ENCODE peak calls at places on chromosome 4, in nine cellular contexts. One of them, this sample, is unnamed.

GRCh38 chr4:118224239-118224829 is 128.5 kb downstream of the PRSS12 start:
- DNase-seq in K562: peak; percentile 20
- DNase-seq in CD4-positive, alpha-beta memory T cell: peak; percentile 4
- DNase-seq in A673: peak; percentile 78
- DNase-seq in IMR-90: peak; percentile 80
- DNase-seq in cardiac muscle cell: peak; percentile 74
- DNase-seq in ovary: no peak
- DNase-seq in esophagus squamous epithelium: no peak
- DNase-seq in astrocyte: peak; percentile 53
- DNase-seq in this sample: no peak

GRCh38 chr4:131302108-131302507 is 1847.0 kb upstream of the PCDH10 start:
- DNase-seq in A673: no peak
- DNase-seq in astrocyte: no peak
- DNase-seq in K562: no peak
- DNase-seq in IMR-90: no peak
- DNase-seq in esophagus squamous epithelium: no peak
- DNase-seq in CD4-positive, alpha-beta memory T cell: no peak
- DNase-seq in ovary: no peak
- DNase-seq in cardiac muscle cell: no peak
- DNase-seq in this sample: no peak

GRCh38 chr4:89640620-89641366 is 196.2 kb downstream of the SNCA start:
- DNase-seq in K562: no peak
- DNase-seq in A673: peak; percentile 44
- DNase-seq in ovary: peak; percentile 47
- DNase-seq in astrocyte: peak; percentile 51
- DNase-seq in IMR-90: peak; percentile 49
- DNase-seq in cardiac muscle cell: peak; percentile 86
- DNase-seq in CD4-positive, alpha-beta memory T cell: no peak
- DNase-seq in esophagus squamous epithelium: no peak
- DNase-seq in this sample: no peak

GRCh38 chr4:8047837-8048678 is 108.4 kb upstream of the AFAP1 start:
- DNase-seq in K562: no peak
- DNase-seq in cardiac muscle cell: no peak
- DNase-seq in esophagus squamous epithelium: no peak
- DNase-seq in CD4-positive, alpha-beta memory T cell: no peak
- DNase-seq in ovary: no peak
- DNase-seq in IMR-90: no peak
- DNase-seq in astrocyte: no peak
- DNase-seq in A673: no peak
- DNase-seq in this sample: no peak

GRCh38 chr4:76969493-76969892 is 19.9 kb downstream of the SEPTIN11 start:
- DNase-seq in ovary: no peak
- DNase-seq in A673: no peak
- DNase-seq in esophagus squamous epithelium: no peak
- DNase-seq in IMR-90: no peak
- DNase-seq in K562: peak; percentile 29
- DNase-seq in astrocyte: no peak
- DNase-seq in cardiac muscle cell: no peak
- DNase-seq in CD4-positive, alpha-beta memory T cell: no peak
- DNase-seq in this sample: no peak

GRCh38 chr4:123444298-123444731 is 47.7 kb downstream of the SPRY1 start:
- DNase-seq in K562: peak; percentile 49
- DNase-seq in A673: no peak
- DNase-seq in cardiac muscle cell: peak; percentile 71
- DNase-seq in astrocyte: peak; percentile 37
- DNase-seq in IMR-90: peak; percentile 56
- DNase-seq in esophagus squamous epithelium: no peak
- DNase-seq in ovary: peak; percentile 49
- DNase-seq in CD4-positive, alpha-beta memory T cell: no peak
- DNase-seq in this sample: no peak

GRCh38 chr4:181970356-181970755 is 272.8 kb upstream of the TENM3 start:
- DNase-seq in A673: no peak
- DNase-seq in ovary: no peak
- DNase-seq in IMR-90: no peak
- DNase-seq in esophagus squamous epithelium: no peak
- DNase-seq in astrocyte: peak; percentile 81
- DNase-seq in CD4-positive, alpha-beta memory T cell: no peak
- DNase-seq in cardiac muscle cell: no peak
- DNase-seq in K562: no peak
- DNase-seq in this sample: no peak

GRCh38 chr4:47270226-47270888 is 193.1 kb downstream of the COMMD8 start:
- DNase-seq in IMR-90: peak; percentile 3
- DNase-seq in A673: no peak
- DNase-seq in astrocyte: no peak
- DNase-seq in K562: no peak
- DNase-seq in cardiac muscle cell: no peak
- DNase-seq in CD4-positive, alpha-beta memory T cell: no peak
- DNase-seq in ovary: no peak
- DNase-seq in esophagus squamous epithelium: no peak
- DNase-seq in this sample: no peak

GRCh38 chr4:176207839-176208238 is 12.5 kb upstream of the SPATA4 start:
- DNase-seq in esophagus squamous epithelium: no peak
- DNase-seq in ovary: no peak
- DNase-seq in K562: no peak
- DNase-seq in CD4-positive, alpha-beta memory T cell: no peak
- DNase-seq in A673: no peak
- DNase-seq in astrocyte: no peak
- DNase-seq in cardiac muscle cell: no peak
- DNase-seq in IMR-90: no peak
- DNase-seq in this sample: no peak

GRCh38 chr4:148522995-148523394 is 80.8 kb upstream of the NR3C2 start:
- DNase-seq in cardiac muscle cell: no peak
- DNase-seq in K562: no peak
- DNase-seq in astrocyte: no peak
- DNase-seq in ovary: no peak
- DNase-seq in A673: no peak
- DNase-seq in IMR-90: no peak
- DNase-seq in CD4-positive, alpha-beta memory T cell: no peak
- DNase-seq in esophagus squamous epithelium: no peak
- DNase-seq in this sample: no peak

GRCh38 chr4:67558493-67558892 is at the start of gene STAP1:
- DNase-seq in CD4-positive, alpha-beta memory T cell: peak; percentile 57
- DNase-seq in esophagus squamous epithelium: no peak
- DNase-seq in astrocyte: no peak
- DNase-seq in ovary: no peak
- DNase-seq in K562: no peak
- DNase-seq in IMR-90: no peak
- DNase-seq in A673: no peak
- DNase-seq in cardiac muscle cell: no peak
- DNase-seq in this sample: peak; percentile 12

GRCh38 chr4:472881-473574 is 25.9 kb downstream of the ZNF721 start:
- DNase-seq in esophagus squamous epithelium: no peak
- DNase-seq in astrocyte: no peak
- DNase-seq in IMR-90: peak; percentile 0
- DNase-seq in A673: peak; percentile 40
- DNase-seq in cardiac muscle cell: no peak
- DNase-seq in ovary: no peak
- DNase-seq in K562: no peak
- DNase-seq in CD4-positive, alpha-beta memory T cell: peak; percentile 15
- DNase-seq in this sample: no peak
- H3K9me3 ChIP-seq in esophagus squamous epithelium: peaks cover 22% of the 10 kb centered on the region
- H3K9me3 ChIP-seq in astrocyte: no peaks in the 10 kb centered on the region
- H3K9me3 ChIP-seq in IMR-90: peaks cover 22% of the 10 kb centered on the region
- H3K9me3 ChIP-seq in A673: peaks cover 46% of the 10 kb centered on the region
- H3K9me3 ChIP-seq in cardiac muscle cell: no peaks in the 10 kb centered on the region
- H3K9me3 ChIP-seq in ovary: no peaks in the 10 kb centered on the region
- H3K9me3 ChIP-seq in K562: peaks cover 29% of the 10 kb centered on the region
- H3K9me3 ChIP-seq in CD4-positive, alpha-beta memory T cell: peaks cover 22% of the 10 kb centered on the region
- H3K9me3 ChIP-seq in this sample: peaks cover 61% of the 10 kb centered on the region

GRCh38 chr4:173666-174314 is 49.5 kb downstream of the ZNF718 start:
- DNase-seq in ovary: no peak
- DNase-seq in CD4-positive, alpha-beta memory T cell: no peak
- DNase-seq in K562: no peak
- DNase-seq in cardiac muscle cell: no peak
- DNase-seq in astrocyte: no peak
- DNase-seq in esophagus squamous epithelium: no peak
- DNase-seq in A673: no peak
- DNase-seq in IMR-90: no peak
- DNase-seq in this sample: no peak

GRCh38 chr4:175986-176385 is 51.7 kb downstream of the ZNF718 start:
- DNase-seq in ovary: no peak
- DNase-seq in cardiac muscle cell: no peak
- DNase-seq in K562: no peak
- DNase-seq in astrocyte: no peak
- DNase-seq in A673: no peak
- DNase-seq in IMR-90: no peak
- DNase-seq in esophagus squamous epithelium: no peak
- DNase-seq in CD4-positive, alpha-beta memory T cell: no peak
- DNase-seq in this sample: no peak

DNA sequence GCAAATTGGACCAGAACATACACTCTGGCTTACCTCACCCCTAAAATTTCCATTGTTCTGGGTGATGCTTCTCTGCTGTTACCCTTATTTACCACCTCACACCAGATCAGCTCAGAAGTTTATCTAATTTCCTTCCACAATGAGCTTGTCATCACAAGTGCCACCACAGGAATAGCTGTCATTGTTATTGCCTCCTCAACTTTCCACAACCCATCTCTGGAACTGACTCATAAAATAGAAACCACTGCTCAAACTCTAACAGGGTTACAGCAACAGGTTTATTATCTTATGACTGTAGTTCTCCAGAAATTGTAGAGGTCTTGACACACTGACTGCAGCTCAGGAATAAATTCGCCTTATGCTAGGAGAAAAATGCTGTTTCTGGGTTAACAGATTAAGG is 52.7 kb downstream of the ZNF718 start:
- DNase-seq in A673: no peak
- DNase-seq in ovary: no peak
- DNase-seq in cardiac muscle cell: no peak
- DNase-seq in esophagus squamous epithelium: no peak
- DNase-seq in IMR-90: no peak
- DNase-seq in CD4-positive, alpha-beta memory T cell: no peak
- DNase-seq in astrocyte: no peak
- DNase-seq in K562: no peak
- DNase-seq in this sample: no peak
- H3K9me3 ChIP-seq in A673: peaks cover 63% of the 10 kb centered on the region
- H3K9me3 ChIP-seq in ovary: no peaks in the 10 kb centered on the region
- H3K9me3 ChIP-seq in cardiac muscle cell: peaks cover 5% of the 10 kb centered on the region
- H3K9me3 ChIP-seq in esophagus squamous epithelium: peaks cover 66% of the 10 kb centered on the region
- H3K9me3 ChIP-seq in IMR-90: peaks cover 37% of the 10 kb centered on the region
- H3K9me3 ChIP-seq in CD4-positive, alpha-beta memory T cell: peaks cover 65% of the 10 kb centered on the region
- H3K9me3 ChIP-seq in astrocyte: peaks cover 6% of the 10 kb centered on the region
- H3K9me3 ChIP-seq in K562: peaks cover 1% of the 10 kb centered on the region
- H3K9me3 ChIP-seq in this sample: peaks cover 98% of the 10 kb centered on the region

GRCh38 chr4:183377491-183377890 is 55.3 kb upstream of the CLDN24 start:
- DNase-seq in esophagus squamous epithelium: no peak
- DNase-seq in CD4-positive, alpha-beta memory T cell: no peak
- DNase-seq in A673: no peak
- DNase-seq in ovary: no peak
- DNase-seq in K562: no peak
- DNase-seq in astrocyte: no peak
- DNase-seq in IMR-90: no peak
- DNase-seq in cardiac muscle cell: no peak
- DNase-seq in this sample: no peak

GRCh38 chr4:183370786-183371185 is 48.6 kb upstream of the CLDN24 start:
- DNase-seq in K562: no peak
- DNase-seq in IMR-90: no peak
- DNase-seq in CD4-positive, alpha-beta memory T cell: no peak
- DNase-seq in A673: no peak
- DNase-seq in esophagus squamous epithelium: no peak
- DNase-seq in ovary: no peak
- DNase-seq in astrocyte: no peak
- DNase-seq in cardiac muscle cell: no peak
- DNase-seq in this sample: no peak

GRCh38 chr4:183375156-183375555 is 52.9 kb upstream of the CLDN24 start:
- DNase-seq in esophagus squamous epithelium: no peak
- DNase-seq in IMR-90: no peak
- DNase-seq in astrocyte: no peak
- DNase-seq in cardiac muscle cell: no peak
- DNase-seq in ovary: no peak
- DNase-seq in CD4-positive, alpha-beta memory T cell: no peak
- DNase-seq in A673: no peak
- DNase-seq in K562: no peak
- DNase-seq in this sample: no peak

GRCh38 chr4:183380901-183381300 is 58.7 kb upstream of the CLDN24 start:
- DNase-seq in cardiac muscle cell: no peak
- DNase-seq in IMR-90: no peak
- DNase-seq in ovary: no peak
- DNase-seq in CD4-positive, alpha-beta memory T cell: no peak
- DNase-seq in A673: no peak
- DNase-seq in esophagus squamous epithelium: no peak
- DNase-seq in K562: no peak
- DNase-seq in astrocyte: no peak
- DNase-seq in this sample: no peak

DNA sequence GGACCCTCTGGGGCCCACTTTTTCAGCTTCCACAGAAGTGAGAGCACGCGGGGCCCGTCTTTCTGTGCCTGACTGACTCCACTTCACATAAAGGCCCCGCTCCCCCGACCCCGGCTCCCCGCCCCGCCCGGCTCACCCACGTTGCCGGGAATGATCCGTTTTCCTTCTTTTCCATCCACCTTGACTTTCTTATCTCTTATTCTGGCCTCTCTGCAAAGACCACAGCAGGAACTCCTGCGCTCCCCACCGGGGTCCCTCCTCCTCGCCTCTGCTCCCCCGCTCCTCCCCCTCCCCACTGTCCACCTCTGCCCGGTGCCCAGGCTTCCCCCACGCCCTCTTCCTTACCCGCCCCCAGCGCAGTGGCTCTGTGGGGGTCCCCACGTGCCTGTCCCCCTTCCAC is 54.2 kb upstream of the CLDN24 start:
- DNase-seq in astrocyte: no peak
- DNase-seq in ovary: no peak
- DNase-seq in CD4-positive, alpha-beta memory T cell: no peak
- DNase-seq in A673: no peak
- DNase-seq in esophagus squamous epithelium: no peak
- DNase-seq in IMR-90: no peak
- DNase-seq in K562: no peak
- DNase-seq in cardiac muscle cell: no peak
- DNase-seq in this sample: no peak
- H3K9me3 ChIP-seq in astrocyte: peaks cover 4% of the 10 kb centered on the region
- H3K9me3 ChIP-seq in ovary: no peaks in the 10 kb centered on the region
- H3K9me3 ChIP-seq in CD4-positive, alpha-beta memory T cell: no peaks in the 10 kb centered on the region
- H3K9me3 ChIP-seq in A673: peaks cover 9% of the 10 kb centered on the region
- H3K9me3 ChIP-seq in esophagus squamous epithelium: no peaks in the 10 kb centered on the region
- H3K9me3 ChIP-seq in IMR-90: peaks cover 9% of the 10 kb centered on the region
- H3K9me3 ChIP-seq in K562: no peaks in the 10 kb centered on the region
- H3K9me3 ChIP-seq in cardiac muscle cell: no peaks in the 10 kb centered on the region
- H3K9me3 ChIP-seq in this sample: peaks cover 3% of the 10 kb centered on the region

GRCh38 chr4:139440971-139441370 is 12.9 kb upstream of the RAB33B start:
- DNase-seq in astrocyte: peak; percentile 44
- DNase-seq in ovary: no peak
- DNase-seq in A673: no peak
- DNase-seq in esophagus squamous epithelium: no peak
- DNase-seq in IMR-90: peak; percentile 3
- DNase-seq in CD4-positive, alpha-beta memory T cell: no peak
- DNase-seq in K562: no peak
- DNase-seq in cardiac muscle cell: no peak
- DNase-seq in this sample: no peak
- H3K9me3 ChIP-seq in astrocyte: no peaks in the 10 kb centered on the region
- H3K9me3 ChIP-seq in ovary: no peaks in the 10 kb centered on the region
- H3K9me3 ChIP-seq in A673: peaks cover 33% of the 10 kb centered on the region
- H3K9me3 ChIP-seq in esophagus squamous epithelium: no peaks in the 10 kb centered on the region
- H3K9me3 ChIP-seq in IMR-90: peaks cover 2% of the 10 kb centered on the region
- H3K9me3 ChIP-seq in CD4-positive, alpha-beta memory T cell: peaks cover 6% of the 10 kb centered on the region
- H3K9me3 ChIP-seq in K562: peaks cover 9% of the 10 kb centered on the region
- H3K9me3 ChIP-seq in cardiac muscle cell: no peaks in the 10 kb centered on the region
- H3K9me3 ChIP-seq in this sample: peaks cover 14% of the 10 kb centered on the region